ENCODE peak calls at places on chromosomes 16 and 17, in four cellular contexts. Q is stimulated activated CD8-positive, alpha-beta memory T cell treated with anti-CD3 and anti-CD28 coated beads, Interleukin-7, amount 100 ng/mL, for 24 hours; Y is T-helper 9 cell; T is activated CD4-positive, alpha-beta T cell treated with anti-CD3 and anti-CD28 coated beads, Interleukin-2, amount 50 U/mL, for 1 hour. A is an unnamed sample.

GRCh38 chr16:3094289-3095027 is 4.6 kb downstream of the ZSCAN10 start:
- DNase-seq in Y (peak; percentile 40), Q (no peak), T (peak; percentile 49), A (peak; percentile 46)

GRCh38 chr16:81917375-81917774 is 93.9 kb downstream of the SDR42E1 start:
- DNase-seq in T (no peak), Y (no peak), Q (no peak), A (no peak)

GRCh38 chr17:29379084-29379811 is 10.9 kb upstream of the TAOK1 start:
- DNase-seq in Y (no peak), T (no peak), Q (no peak), A (no peak)

GRCh38 chr17:17042851-17043667 is 802 bp downstream of the MPRIP start:
- DNase-seq in Y (peak; percentile 7), T (peak; percentile 23), Q (no peak), A (peak; percentile 26)

GRCh38 chr17:48125829-48126612 is 18.5 kb downstream of the SNX11 start:
- DNase-seq in Y (no peak), T (no peak), Q (no peak), A (no peak)

GRCh38 chr17:6450926-6451717 is 6.9 kb downstream of the PIMREG start:
- DNase-seq in Q (no peak), T (no peak), Y (no peak), A (no peak)

GRCh38 chr17:56316604-56317003 is 163.3 kb downstream of the ANKFN1 start:
- DNase-seq in T (no peak), Y (no peak), Q (no peak), A (no peak)

GRCh38 chr17:76451480-76451879 is 1.5 kb downstream of the UBE2O start:
- DNase-seq in Q (no peak), T (no peak), Y (no peak), A (no peak)

GRCh38 chr16:13379266-13379665 is 477.9 kb downstream of the SHISA9 start:
- DNase-seq in Q (no peak), T (no peak), Y (no peak), A (no peak)

GRCh38 chr17:64231567-64232141 is 31.4 kb downstream of the TEX2 start:
- DNase-seq in T (no peak), Q (no peak), Y (no peak), A (no peak)

GRCh38 chr16:1620391-1620790 is 8.2 kb downstream of the CRAMP1 start:
- DNase-seq in T (no peak), Q (no peak), Y (no peak), A (no peak)

GRCh38 chr16:4894276-4895150 is 42.4 kb downstream of the PPL start:
- DNase-seq in Q (no peak), Y (no peak), T (no peak), A (no peak)

GRCh38 chr17:37177234-37177633 is 198.6 kb upstream of the C17orf78 start:
- DNase-seq in Q (no peak), T (no peak), Y (no peak), A (no peak)

GRCh38 chr16:30628628-30629342 is 18.6 kb upstream of the ZNF689 start:
- DNase-seq in Y (peak; percentile 88), Q (peak; percentile 90), T (peak; percentile 91), A (peak; percentile 83)

GRCh38 chr17:39243155-39243554 is 17.4 kb upstream of the STAC2 start:
- DNase-seq in T (no peak), Y (no peak), Q (no peak), A (no peak)

GRCh38 chr17:5024604-5025003 is 10.6 kb downstream of the SLC52A1 start:
- DNase-seq in Q (no peak), Y (no peak), T (no peak), A (no peak)

GRCh38 chr17:79045830-79046500 is 22.0 kb downstream of the C1QTNF1 start:
- DNase-seq in Y (peak; percentile 54), T (peak; percentile 62), Q (peak; percentile 34), A (peak; percentile 42)

GRCh38 chr17:65712383-65713267 is 151.2 kb upstream of the AXIN2 start:
- DNase-seq in Q (no peak), Y (no peak), T (no peak), A (no peak)

GRCh38 chr17:42421479-42422332 is 1.4 kb downstream of the CAVIN1 start:
- DNase-seq in Y (no peak), Q (no peak), T (no peak), A (no peak)

GRCh38 chr17:75818326-75818885 is 25.8 kb downstream of the UNC13D start:
- DNase-seq in Q (no peak), Y (no peak), T (no peak), A (no peak)

GRCh38 chr17:76467366-76467765 is at the start of gene AANAT:
- DNase-seq in T (no peak), Y (no peak), Q (no peak), A (no peak)

GRCh38 chr16:2008631-2009301 is 855 bp downstream of the ZNF598 start:
- DNase-seq in Q (no peak), T (no peak), Y (no peak), A (peak; percentile 19)

A was measured in effector CD4-positive, alpha-beta T cell.